ENCODE peak calls at places on chromosomes 7 and 10, in eight cellular contexts. W is AG09309; K is GF-D8; Z is stimulated activated CD4-positive, alpha-beta T cell treated with anti-CD3 and anti-CD28 coated beads, Interleukin-2, amount 100 ng/mL, for 48 hours; E is NCI-H1436; L is activated T-cell treated with anti-CD3 and anti-CD28 coated beads for 24 hours; M is mucosa of gallbladder; D is Calu3. B is an unnamed sample.

GRCh38 chr10:43671659-43672555 is 23.2 kb upstream of the ZNF32 start:
- DNase-seq in L (peak), E (peak), K (no peak), D (peak), Z (peak), W (no peak), M (peak), B (no peak)

GRCh38 chr10:49837096-49837495 is 75.0 kb upstream of the OGDHL start:
- DNase-seq in L (no peak), M (peak), W (no peak), E (no peak), Z (no peak), K (no peak), D (peak), B (no peak)

GRCh38 chr10:80196270-80196949 is 8.9 kb downstream of the ANXA11 start:
- DNase-seq in E (no peak), Z (peak), D (peak), M (peak), L (peak), K (no peak), W (no peak), B (no peak)

GRCh38 chr7:19404912-19405329 is 259.7 kb upstream of the FERD3L start:
- DNase-seq in M (no peak), E (no peak), D (peak), Z (no peak), K (no peak), W (peak), L (no peak), B (no peak)

GRCh38 chr10:103188853-103189252 is 4.2 kb downstream of the NT5C2 start:
- DNase-seq in E (no peak), D (no peak), L (no peak), K (no peak), W (no peak), Z (no peak), M (no peak), B (no peak)

GRCh38 chr10:43212043-43212721 is 54.7 kb downstream of the RASGEF1A start:
- DNase-seq in D (no peak), K (no peak), M (no peak), W (no peak), E (no peak), Z (no peak), L (no peak), B (no peak)

GRCh38 chr7:33813331-33813730 is 92.0 kb upstream of the BMPER start:
- DNase-seq in M (no peak), K (no peak), L (no peak), D (no peak), W (no peak), Z (no peak), E (no peak), B (no peak)

GRCh38 chr7:106560482-106560881 is 100.5 kb downstream of the CCDC71L start:
- DNase-seq in Z (no peak), D (no peak), M (no peak), W (no peak), E (no peak), K (no peak), L (no peak), B (no peak)

GRCh38 chr7:103729026-103729425 is 260.4 kb downstream of the RELN start:
- DNase-seq in D (no peak), M (no peak), K (no peak), E (no peak), W (no peak), L (no peak), Z (no peak), B (no peak)

GRCh38 chr10:104777086-104777799 is 136.2 kb downstream of the SORCS3 start:
- DNase-seq in M (no peak), W (no peak), L (no peak), D (no peak), Z (no peak), E (peak), K (no peak), B (no peak)

GRCh38 chr7:30977896-30978564 is 14.3 kb downstream of the GHRHR start:
- DNase-seq in Z (no peak), L (no peak), W (no peak), E (no peak), M (peak), K (no peak), D (peak), B (peak)

GRCh38 chr7:155352753-155353115 is 55.1 kb downstream of the INSIG1 start:
- DNase-seq in W (no peak), D (no peak), K (no peak), M (no peak), L (no peak), Z (no peak), E (no peak), B (no peak)

GRCh38 chr10:33067481-33067880 is 109.5 kb upstream of the ITGB1 start:
- DNase-seq in M (no peak), L (no peak), E (no peak), W (no peak), D (no peak), Z (no peak), K (no peak), B (no peak)

GRCh38 chr7:38862666-38863065 is 46.3 kb downstream of the VPS41 start:
- DNase-seq in E (no peak), K (no peak), M (no peak), L (no peak), W (no peak), Z (no peak), D (no peak), B (no peak)

GRCh38 chr7:86407291-86407690 is 236.4 kb upstream of the GRM3 start:
- DNase-seq in W (no peak), D (no peak), L (no peak), E (no peak), M (no peak), K (no peak), Z (no peak), B (no peak)

GRCh38 chr7:484365-485101 is 35.1 kb downstream of the PDGFA start:
- DNase-seq in L (no peak), D (no peak), Z (no peak), M (no peak), K (no peak), E (no peak), W (no peak), B (no peak)

GRCh38 chr10:18332048-18332447 is 191.8 kb downstream of the CACNB2 start:
- DNase-seq in K (no peak), D (no peak), L (no peak), E (no peak), M (no peak), Z (no peak), W (no peak), B (no peak)

GRCh38 chr10:44977287-44978212 is 1.1 kb downstream of the DEPP1 start:
- DNase-seq in E (no peak), D (no peak), L (no peak), Z (no peak), W (no peak), K (no peak), M (no peak), B (no peak)

GRCh38 chr7:149772821-149773425 is 465 bp downstream of the ZNF467 start:
- DNase-seq in Z (no peak), K (no peak), W (no peak), M (no peak), L (no peak), E (no peak), D (no peak), B (peak)

GRCh38 chr10:125171402-125172316 is 11.3 kb upstream of the CTBP2 start:
- DNase-seq in W (no peak), Z (no peak), L (no peak), M (no peak), E (no peak), K (no peak), D (no peak), B (no peak)

GRCh38 chr7:131249003-131249402 is 78.7 kb upstream of the MKLN1 start:
- DNase-seq in D (peak), E (no peak), K (no peak), Z (no peak), W (peak), M (peak), L (no peak), B (no peak)

GRCh38 chr10:1184541-1185415 is 128.6 kb downstream of the WDR37 start:
- DNase-seq in K (no peak), W (no peak), E (no peak), M (no peak), L (no peak), Z (no peak), D (no peak), B (no peak)

GRCh38 chr10:30456262-30456661 is 22.3 kb downstream of the MAP3K8 start:
- DNase-seq in E (no peak), K (peak), M (no peak), D (no peak), Z (no peak), W (no peak), L (no peak), B (no peak)

B was measured in NCI-H1105.